ENCODE peak calls at places on chromosomes 6 and 20, in five cellular contexts. N is stimulated activated CD4-positive, alpha-beta T cell treated with anti-CD3 and anti-CD28 coated beads, Interleukin-12 subunit alpha, Interleukin-12 subunit beta, amount 100 ng/mL, for 48 hours; I is cerebellar cortex; H is lower lobe of right lung; S is NCI-H2029 treated with DMSO at 0.1 percent for 48 hours. M is an unnamed sample.

GRCh38 chr6:110484321-110484720 is 7.9 kb upstream of the SLC22A16 start:
- DNase-seq in S (no peak), N (no peak), I (no peak), H (no peak), M (no peak)

GRCh38 chr6:90082847-90083246 is 188.6 kb downstream of the GJA10 start:
- DNase-seq in I (no peak), S (no peak), N (no peak), H (no peak), M (peak)

GRCh38 chr20:38355161-38356012 is 9.1 kb downstream of the LBP start:
- DNase-seq in I (peak), S (no peak), N (no peak), H (no peak), M (peak)

GRCh38 chr20:33680681-33681080 is 5.5 kb downstream of the E2F1 start:
- DNase-seq in I (no peak), H (no peak), S (no peak), N (no peak), M (no peak)

GRCh38 chr6:38080889-38081288 is 261.4 kb downstream of the ZFAND3 start:
- DNase-seq in H (no peak), N (no peak), S (no peak), I (no peak), M (no peak)

GRCh38 chr6:47679507-47679906 is 18.9 kb upstream of the ADGRF4 start:
- DNase-seq in H (no peak), I (no peak), N (no peak), S (no peak), M (no peak)

GRCh38 chr6:102759415-102759814 is 1365.9 kb downstream of the GRIK2 start:
- DNase-seq in N (no peak), S (no peak), I (no peak), H (no peak), M (no peak)

GRCh38 chr20:44066645-44067606 is 120.1 kb downstream of the JPH2 start:
- DNase-seq in H (no peak), N (no peak), S (no peak), I (no peak), M (no peak)

GRCh38 chr6:11328613-11329247 is 96.3 kb upstream of the NEDD9 start:
- DNase-seq in H (no peak), S (no peak), N (no peak), I (no peak), M (no peak)

GRCh38 chr6:156686940-156687874 is 90.0 kb upstream of the ARID1B start:
- DNase-seq in N (peak), H (peak), S (peak), I (peak), M (peak)

GRCh38 chr20:13105864-13106457 is 97.2 kb downstream of the SPTLC3 start:
- DNase-seq in I (peak), H (no peak), S (peak), N (no peak), M (peak)

GRCh38 chr20:9389321-9389720 is 125.1 kb upstream of the LAMP5 start:
- DNase-seq in S (no peak), H (no peak), I (no peak), N (no peak), M (no peak)

GRCh38 chr6:46407246-46407645 is 84.0 kb downstream of the RCAN2 start:
- DNase-seq in I (no peak), H (no peak), N (no peak), S (no peak), M (no peak)

GRCh38 chr20:63081351-63081750 is 74.6 kb upstream of the BHLHE23 start:
- DNase-seq in I (no peak), S (no peak), H (peak), N (no peak), M (no peak)

GRCh38 chr20:19992996-19993908 is 23.9 kb upstream of the NAA20 start:
- DNase-seq in S (no peak), N (no peak), I (no peak), H (no peak), M (no peak)

GRCh38 chr20:39132511-39132910 is 170.4 kb downstream of the DHX35 start:
- DNase-seq in N (no peak), H (no peak), S (no peak), I (no peak), M (no peak)

GRCh38 chr6:125810435-125810834 is 19.7 kb downstream of the NCOA7 start:
- DNase-seq in H (no peak), I (no peak), S (peak), N (no peak), M (no peak)

GRCh38 chr6:35796236-35796635 is 887 bp downstream of the CLPS start:
- DNase-seq in I (no peak), S (no peak), N (no peak), H (no peak), M (no peak)

GRCh38 chr6:163985710-163986109 is 571.2 kb downstream of the QKI start:
- DNase-seq in H (no peak), S (no peak), N (no peak), I (no peak), M (no peak)

GRCh38 chr6:26240981-26241770 is 123.8 kb upstream of the BTN3A2 start:
- DNase-seq in N (no peak), S (no peak), H (peak), I (no peak), M (no peak)

GRCh38 chr6:14501240-14501639 is 383.7 kb downstream of the CD83 start:
- DNase-seq in H (no peak), I (no peak), N (no peak), S (no peak), M (peak)

GRCh38 chr20:53291548-53291947 is 302.1 kb downstream of the ZNF217 start:
- DNase-seq in I (peak), S (no peak), H (no peak), N (no peak), M (no peak)

GRCh38 chr20:63100401-63100925 is 93.7 kb upstream of the BHLHE23 start:
- DNase-seq in I (no peak), N (no peak), H (peak), S (no peak), M (no peak)

GRCh38 chr20:37954626-37955025 is 51.7 kb downstream of the VSTM2L start:
- DNase-seq in S (no peak), H (no peak), N (no peak), I (no peak), M (no peak)

GRCh38 chr6:30544666-30545272 is 11.5 kb downstream of the GNL1 start:
- DNase-seq in H (no peak), N (no peak), S (peak), I (peak), M (peak)

GRCh38 chr6:50990750-50991446 is 172.2 kb downstream of the TFAP2B start:
- DNase-seq in I (no peak), S (no peak), N (no peak), H (no peak), M (no peak)

GRCh38 chr6:134816780-134817179 is 133.1 kb downstream of the ALDH8A1 start:
- DNase-seq in I (no peak), N (no peak), S (no peak), H (no peak), M (no peak)

GRCh38 chr20:61236677-61237076 is 15.4 kb upstream of the CDH4 start:
- DNase-seq in I (no peak), H (no peak), N (no peak), S (no peak), M (no peak)

GRCh38 chr6:44451803-44452690 is 64.5 kb downstream of the CDC5L start:
- DNase-seq in H (no peak), S (no peak), N (no peak), I (no peak), M (no peak)

GRCh38 chr6:26311012-26311384 is 54.0 kb upstream of the BTN3A2 start:
- DNase-seq in I (peak), N (peak), H (no peak), S (no peak), M (peak)

GRCh38 chr6:1271071-1271763 is 40.7 kb upstream of the FOXQ1 start:
- DNase-seq in I (no peak), N (no peak), H (no peak), S (no peak), M (no peak)

GRCh38 chr20:53899351-53900167 is 170.8 kb downstream of the BCAS1 start:
- DNase-seq in S (no peak), N (peak), H (no peak), I (peak), M (no peak)

M was measured in Ammon's horn.